ENCODE peak calls at places on chromosomes 4 and X, in seven cellular contexts. I, Z, C, E, B, L and S are unnamed samples.

GRCh38 chr4:62377700-62378099 is 1177.6 kb downstream of the ADGRL3 start:
- DNase-seq in I (no peak), Z (no peak), C (peak; percentile 1), E (no peak), L (no peak), B (no peak), S (no peak)

GRCh38 chr4:87423313-87424031 is 1.1 kb downstream of the NUDT9 start:
- DNase-seq in C (peak; percentile 56), L (no peak), B (no peak), I (no peak), E (no peak), Z (no peak), S (no peak)

GRCh38 chrX:124887572-124887971 is 432.1 kb upstream of the TEX13C start:
- DNase-seq in Z (no peak), L (no peak), E (no peak), B (no peak), C (no peak), I (no peak), S (no peak)

GRCh38 chrX:11450354-11450753 is 157.1 kb downstream of the AMELX start:
- DNase-seq in C (no peak), E (no peak), Z (no peak), L (no peak), B (no peak), I (no peak), S (no peak)

GRCh38 chrX:29687687-29688086 is 527.7 kb upstream of the MAGEB2 start:
- DNase-seq in I (no peak), E (no peak), Z (no peak), L (no peak), B (no peak), C (no peak), S (no peak)

GRCh38 chr4:144782345-144782744 is 136.4 kb downstream of the HHIP start:
- DNase-seq in L (no peak), B (no peak), I (no peak), Z (no peak), E (no peak), C (no peak), S (no peak)

GRCh38 chr4:122577189-122577553 is 43.7 kb downstream of the IL21 start:
- DNase-seq in E (no peak), B (no peak), C (no peak), Z (no peak), I (no peak), L (no peak), S (no peak)

GRCh38 chr4:76732246-76732645 is 165.7 kb downstream of the SOWAHB start:
- DNase-seq in I (no peak), L (no peak), Z (no peak), C (no peak), E (no peak), B (no peak), S (no peak)

GRCh38 chr4:5824635-5825034 is 68.3 kb downstream of the CRMP1 start:
- DNase-seq in C (peak; percentile 57), Z (no peak), B (peak; percentile 37), I (no peak), E (no peak), L (peak; percentile 18), S (no peak)

GRCh38 chrX:22538581-22538980 is 265.9 kb downstream of the CBLL2 start:
- DNase-seq in E (no peak), B (no peak), Z (no peak), L (no peak), C (no peak), I (no peak), S (no peak)

GRCh38 chrX:22533898-22534297 is 261.2 kb downstream of the CBLL2 start:
- DNase-seq in Z (no peak), I (no peak), C (no peak), L (no peak), B (no peak), E (no peak), S (no peak)

GRCh38 chrX:22534643-22535042 is 261.9 kb downstream of the CBLL2 start:
- DNase-seq in Z (no peak), B (no peak), C (no peak), L (no peak), I (no peak), E (no peak), S (no peak)
- TF ChIP-seq TAF1 in Z (no peak), B (no peak), C (no peak), L (no peak), I (no peak), E (no peak), S (no peak)

DNA sequence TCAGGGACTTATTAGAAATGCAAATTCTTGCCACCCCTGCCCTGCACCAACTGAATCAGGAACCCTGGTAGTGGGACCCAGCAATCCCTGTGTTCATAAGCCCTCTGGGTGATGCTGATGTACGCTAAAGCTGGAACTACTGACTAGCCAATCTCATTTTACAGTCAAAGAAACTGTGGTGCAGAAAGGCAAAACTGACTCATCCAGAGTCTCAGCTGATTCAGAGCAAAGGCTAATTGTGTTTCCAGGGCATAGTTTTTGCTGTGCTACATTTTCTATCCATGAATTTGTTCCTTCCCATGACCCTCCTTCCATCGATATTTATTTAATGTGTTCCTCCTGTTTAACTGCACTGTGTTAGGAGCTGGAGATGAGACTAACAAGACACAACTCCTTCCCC is 207.5 kb downstream of the REPS2 start:
- DNase-seq in C (no peak), E (no peak), I (no peak), B (no peak), L (no peak), Z (no peak), S (no peak)
- TF ChIP-seq TAF1 in C (no peak), E (no peak), I (no peak), B (no peak), L (no peak), Z (no peak), S (no peak)

GRCh38 chrX:134547047-134547679 is 87.2 kb downstream of the HPRT1 start:
- DNase-seq in E (no peak), Z (no peak), C (no peak), I (no peak), B (no peak), L (no peak), S (no peak)
- TF ChIP-seq TAF1 in E (no peak), Z (no peak), C (no peak), I (no peak), B (no peak), L (no peak), S (no peak)

GRCh38 chrX:105526431-105526830 is 295.9 kb upstream of the NRK start:
- DNase-seq in I (no peak), L (no peak), Z (no peak), E (no peak), C (no peak), B (no peak), S (no peak)

DNA sequence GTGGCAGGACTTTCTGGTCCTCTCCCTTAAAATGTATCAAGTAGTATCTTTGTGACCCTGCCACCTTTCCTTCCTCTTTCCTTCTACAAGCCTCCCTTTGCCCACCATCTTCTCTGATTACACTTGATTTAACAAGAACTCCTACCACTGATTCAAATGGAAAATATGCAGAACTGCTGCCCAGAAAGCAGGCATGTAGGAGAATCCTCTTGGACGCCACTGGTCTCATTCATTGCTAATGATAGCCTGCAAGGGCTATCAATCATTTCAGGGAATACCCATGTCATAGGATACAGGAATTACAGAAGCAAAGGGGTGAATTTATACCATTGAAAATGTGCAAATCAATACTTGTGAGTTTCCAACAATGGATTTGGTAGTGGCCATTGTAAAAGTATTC is 294.6 kb upstream of the NRK start:
- DNase-seq in Z (no peak), C (no peak), B (no peak), I (no peak), L (no peak), E (no peak), S (no peak)
- TF ChIP-seq TAF1 in Z (no peak), C (no peak), B (no peak), I (no peak), L (no peak), E (no peak), S (no peak)

GRCh38 chrX:136572030-136572429 is 40.0 kb downstream of the VGLL1 start:
- DNase-seq in B (no peak), L (no peak), I (no peak), Z (no peak), C (no peak), E (no peak), S (no peak)
- TF ChIP-seq TAF1 in B (no peak), L (no peak), I (no peak), Z (no peak), C (no peak), E (no peak), S (no peak)

DNA sequence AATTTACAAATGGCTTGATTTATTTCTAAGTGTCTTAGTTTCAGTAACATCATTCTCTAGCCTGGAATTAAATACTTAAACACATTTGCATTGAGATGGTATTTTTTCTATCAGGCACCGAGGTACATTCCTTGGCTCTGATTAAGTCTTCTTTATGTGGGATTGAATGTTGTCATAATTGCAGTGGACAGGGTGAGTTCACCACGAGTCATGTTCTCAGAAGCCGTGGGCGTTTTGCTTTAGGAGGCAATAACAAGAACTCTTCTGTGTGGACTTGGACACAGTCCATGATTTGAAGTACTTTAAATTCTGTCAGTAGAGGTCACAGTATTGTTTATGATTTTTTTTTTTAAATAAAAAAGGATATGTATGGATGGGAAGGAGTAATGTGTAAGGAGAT is 57.1 kb upstream of the EFHC2 start:
- DNase-seq in Z (no peak), B (no peak), E (no peak), I (no peak), C (no peak), L (no peak), S (no peak)
- TF ChIP-seq TAF1 in Z (no peak), B (no peak), E (no peak), I (no peak), C (no peak), L (no peak), S (no peak)

DNA sequence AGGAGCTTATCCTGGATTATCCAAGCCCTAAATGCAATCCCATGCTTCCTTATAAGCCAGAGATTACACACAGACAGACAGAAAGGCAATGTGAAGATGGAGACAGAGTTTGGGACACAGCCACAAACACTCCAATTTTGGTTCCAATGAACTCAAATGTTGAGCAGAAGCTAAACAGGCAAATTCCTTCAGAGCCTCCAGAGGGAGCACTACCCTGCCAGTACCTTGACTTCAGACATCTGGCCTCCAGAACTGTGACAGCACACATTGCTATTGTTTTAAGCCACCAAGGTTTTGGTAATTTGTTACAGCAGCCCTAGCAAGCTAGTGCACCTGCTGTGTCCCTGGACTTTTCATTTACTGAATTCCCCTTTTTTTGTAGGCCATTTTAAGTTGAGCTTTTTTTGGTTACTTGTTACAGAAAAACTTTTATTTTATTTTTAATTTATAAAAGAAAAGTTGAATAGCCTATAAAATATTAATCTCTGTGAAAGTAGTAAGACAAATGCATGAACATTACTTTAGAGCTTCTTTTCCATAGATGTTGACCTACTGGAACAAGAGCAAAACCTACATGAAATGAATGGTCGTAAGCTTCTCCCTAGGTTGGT is 33.4 kb upstream of the SRD5A3 start:
- DNase-seq in I (no peak), B (peak; percentile 16), C (peak; percentile 19), E (no peak), Z (peak; percentile 50), L (peak; percentile 33), S (no peak)
- TF ChIP-seq TAF1 in I (no peak), B (no peak), C (no peak), E (no peak), Z (no peak), L (no peak), S (no peak)

GRCh38 chr4:139274790-139275189 is 5.2 kb downstream of the MGARP start:
- DNase-seq in B (no peak), L (no peak), C (no peak), I (no peak), Z (no peak), E (no peak), S (no peak)
- TF ChIP-seq TAF1 in B (no peak), L (no peak), C (no peak), I (no peak), Z (no peak), E (no peak), S (no peak)